ENCODE peak calls at places on chromosomes 5 and 9, in four cellular contexts. Y is GM12891, B is GM12878, V is K562. U is an unnamed sample.

GRCh38 chr5:130541617-130542221 is 623.3 kb downstream of the HINT1 start:
- DNase-seq in B (peak), Y (no peak), V (no peak), U (peak)

GRCh38 chr5:107705390-107706014 is 34.8 kb upstream of the EFNA5 start:
- DNase-seq in B (no peak), V (no peak), Y (no peak), U (no peak)

GRCh38 chr5:136620016-136620419 is 254.7 kb upstream of the TRPC7 start:
- DNase-seq in B (no peak), Y (no peak), V (peak), U (peak)

GRCh38 chr9:116100711-116101111 is 52.9 kb upstream of the PAPPA start:
- DNase-seq in V (no peak), Y (no peak), B (no peak), U (no peak)

GRCh38 chr5:41370482-41370881 is 139.9 kb downstream of the PLCXD3 start:
- DNase-seq in V (no peak), Y (no peak), B (no peak), U (no peak)

GRCh38 chr5:38719916-38720315 is 125.9 kb upstream of the OSMR start:
- DNase-seq in B (no peak), Y (no peak), V (no peak), U (no peak)

GRCh38 chr9:15430920-15431844 is 8.5 kb downstream of the SNAPC3 start:
- DNase-seq in Y (no peak), B (no peak), V (no peak), U (no peak)

GRCh38 chr5:78016831-78017529 is 240.8 kb upstream of the TBCA start:
- DNase-seq in Y (no peak), B (no peak), V (no peak), U (no peak)

GRCh38 chr9:76709020-76709419 is 55.2 kb upstream of the PCA3 start:
- DNase-seq in V (no peak), B (no peak), Y (no peak), U (no peak)

GRCh38 chr9:91312717-91313325 is 48.9 kb downstream of the AUH start:
- DNase-seq in Y (no peak), V (no peak), B (no peak), U (no peak)
- TF ChIP-seq SPI1 in Y (no peak), V (no peak), B (no peak), U (no peak)

DNA sequence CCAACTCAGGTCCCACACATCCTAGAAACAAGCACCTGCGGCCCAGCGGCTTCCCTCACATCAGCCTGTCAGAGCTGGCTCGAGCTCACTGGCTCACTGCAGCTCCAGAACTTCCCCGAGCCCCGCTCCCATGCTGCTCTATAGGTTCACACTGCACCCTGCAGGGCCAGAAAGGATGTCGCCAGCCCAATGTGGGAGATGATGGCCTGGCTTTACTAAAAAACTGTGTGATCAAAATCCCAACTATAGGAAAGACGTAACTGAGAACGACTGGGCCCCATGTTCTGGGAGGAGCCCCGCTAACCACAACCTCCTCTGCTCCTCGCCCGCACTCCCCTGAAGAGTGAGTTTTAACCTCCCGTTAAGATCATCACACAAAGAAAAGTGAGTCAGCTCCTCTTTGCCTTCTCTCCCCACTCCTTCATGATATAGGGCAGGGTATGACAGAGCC is 4.6 kb downstream of the SURF4 start:
- DNase-seq in B (no peak), Y (no peak), V (peak), U (no peak)
- TF ChIP-seq SPI1 in B (no peak), Y (no peak), V (no peak), U (no peak)

GRCh38 chr9:34961574-34962480 is 3.7 kb downstream of the PHF24 start:
- DNase-seq in Y (no peak), V (no peak), B (no peak), U (no peak)
- TF ChIP-seq SPI1 in Y (no peak), V (no peak), B (no peak), U (no peak)

GRCh38 chr9:112887377-112887776 is 3.3 kb downstream of the SLC46A2 start:
- DNase-seq in V (peak), Y (no peak), B (no peak), U (peak)
- TF ChIP-seq SPI1 in V (peak), Y (peak), B (no peak), U (peak)

DNA sequence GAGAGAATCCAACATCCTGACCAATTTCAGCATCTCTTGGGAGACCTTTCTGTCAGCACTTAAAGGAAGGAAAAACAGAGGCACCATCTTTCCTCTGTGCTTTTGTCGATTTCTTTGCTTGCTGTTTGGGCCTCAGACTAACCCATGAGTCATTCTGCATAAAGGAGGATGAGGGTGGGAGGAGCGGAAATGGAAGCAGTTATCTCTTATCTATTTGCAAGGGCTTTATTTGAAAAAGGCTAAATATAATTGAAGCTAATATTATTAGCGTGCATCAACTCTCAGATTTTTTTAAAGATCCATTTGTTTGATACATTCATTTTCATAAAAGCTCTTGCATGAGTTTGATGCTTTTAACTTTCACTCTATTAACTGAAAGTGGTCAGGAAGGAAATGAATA is 72.9 kb downstream of the ZNF622 start:
- DNase-seq in Y (no peak), V (peak), B (no peak), U (no peak)
- TF ChIP-seq SPI1 in Y (no peak), V (no peak), B (no peak), U (no peak)

GRCh38 chr9:89522261-89522978 is 24.5 kb upstream of the SEMA4D start:
- DNase-seq in B (peak), Y (peak), V (no peak), U (peak)
- TF ChIP-seq SPI1 in B (peak), Y (peak), V (peak), U (peak)

DNA sequence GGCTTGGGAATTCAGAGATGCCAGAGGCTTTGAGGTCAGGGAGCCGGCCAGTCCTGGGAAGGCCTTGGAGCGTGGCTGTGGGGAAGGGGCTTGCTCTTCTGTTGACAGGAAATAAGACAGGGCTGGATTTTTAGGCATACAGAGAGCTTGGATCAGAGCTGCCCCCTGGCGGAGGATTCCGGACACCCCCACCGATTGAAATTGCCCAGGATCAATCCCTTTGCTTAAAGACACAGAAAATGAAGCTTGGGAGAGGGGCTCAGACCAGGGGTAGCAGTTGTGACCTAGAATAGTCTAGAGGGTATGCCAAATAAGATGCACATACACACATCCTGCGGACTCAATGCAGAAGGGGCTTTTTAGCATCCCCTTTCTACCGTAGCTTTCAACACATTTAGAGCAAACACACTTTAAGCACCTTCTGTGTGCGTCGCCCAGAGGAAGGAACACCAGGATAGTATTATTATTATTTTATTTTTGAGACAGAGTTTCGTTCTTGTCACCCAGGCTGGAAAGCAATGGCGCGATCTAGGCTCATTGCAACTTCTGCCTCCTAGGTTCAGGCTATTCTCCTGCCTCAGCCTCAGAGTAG is 1.7 kb upstream of the NTMT1 start:
- DNase-seq in Y (no peak), V (peak), B (no peak), U (peak)
- TF ChIP-seq SPI1 in Y (no peak), V (no peak), B (no peak), U (no peak)

GRCh38 chr5:14842117-14842516 is 29.5 kb downstream of the ANKH start:
- DNase-seq in Y (no peak), V (no peak), B (no peak), U (no peak)
- TF ChIP-seq SPI1 in Y (no peak), V (no peak), B (no peak), U (no peak)

U was measured in HL-60.